ENCODE peak calls at places on chromosomes 7 and 10, in eight cellular contexts. D is breast epithelium, Z is neural progenitor cell, M is substantia nigra, G is neuronal stem cell, N is mesenchymal stem cell, J is GM23248, W is right lobe of liver. X is an unnamed sample.

GRCh38 chr7:156962897-156963296 is 13.4 kb downstream of the NOM1 start:
- DNase-seq in N (no peak), W (no peak), G (no peak), M (no peak), D (no peak), Z (no peak), J (no peak), X (no peak)

GRCh38 chr7:124085168-124085567 is 52.3 kb upstream of the TMEM229A start:
- DNase-seq in M (peak), J (no peak), Z (no peak), W (no peak), D (no peak), N (no peak), G (no peak), X (peak)

GRCh38 chr7:42097756-42098155 is 139.3 kb downstream of the GLI3 start:
- DNase-seq in Z (no peak), M (no peak), N (peak), J (peak), W (no peak), G (no peak), D (no peak), X (no peak)

GRCh38 chr7:2029936-2030335 is 202.8 kb downstream of the MAD1L1 start:
- DNase-seq in W (peak), G (no peak), M (no peak), D (no peak), N (no peak), Z (no peak), J (no peak), X (no peak)

GRCh38 chr10:43849551-43849950 is 200.9 kb upstream of the ZNF32 start:
- DNase-seq in J (no peak), N (no peak), D (no peak), W (no peak), G (no peak), Z (no peak), M (no peak), X (no peak)

GRCh38 chr7:64945481-64945756 is 42.3 kb downstream of the ZNF273 start:
- DNase-seq in N (no peak), J (no peak), Z (no peak), D (no peak), W (peak), M (no peak), G (no peak), X (no peak)

GRCh38 chr7:146844405-146844804 is 727.8 kb downstream of the CNTNAP2 start:
- DNase-seq in G (no peak), J (no peak), W (no peak), N (no peak), D (no peak), M (no peak), Z (no peak), X (no peak)

GRCh38 chr10:104328916-104329710 is 9.2 kb downstream of the ITPRIP start:
- DNase-seq in D (peak), Z (peak), W (no peak), G (peak), N (peak), J (peak), M (peak), X (peak)

GRCh38 chr7:74093671-74094223 is 10.1 kb downstream of the LIMK1 start:
- DNase-seq in D (no peak), J (no peak), G (no peak), Z (no peak), N (no peak), W (peak), M (no peak), X (no peak)

GRCh38 chr7:84729284-84729683 is 457.6 kb downstream of the SEMA3D start:
- DNase-seq in G (no peak), N (peak), J (peak), W (no peak), Z (no peak), D (no peak), M (no peak), X (no peak)

GRCh38 chr7:47405286-47405904 is 176.5 kb downstream of the TNS3 start:
- DNase-seq in N (peak), G (no peak), M (no peak), J (no peak), Z (no peak), W (no peak), D (no peak), X (no peak)

GRCh38 chr7:3082386-3082785 is 38.7 kb upstream of the CARD11 start:
- DNase-seq in Z (no peak), G (no peak), M (no peak), N (no peak), W (no peak), D (no peak), J (no peak), X (no peak)

GRCh38 chr10:91653214-91653875 is 20.5 kb upstream of the PPP1R3C start:
- DNase-seq in M (no peak), D (no peak), J (peak), Z (no peak), N (peak), W (no peak), G (no peak), X (no peak)

GRCh38 chr10:30999084-30999712 is 32.5 kb downstream of the ZNF438 start:
- DNase-seq in N (peak), M (no peak), Z (no peak), G (no peak), W (no peak), D (no peak), J (peak), X (no peak)

GRCh38 chr10:124522131-124522902 is 60.7 kb downstream of the LHPP start:
- DNase-seq in W (peak), G (no peak), D (no peak), M (no peak), J (no peak), N (no peak), Z (no peak), X (no peak)

GRCh38 chr7:111530356-111530668 is 32.0 kb downstream of the IMMP2L start:
- DNase-seq in G (no peak), N (no peak), Z (no peak), M (no peak), D (no peak), W (no peak), J (no peak), X (no peak)

GRCh38 chr7:29410981-29411380 is 152.7 kb upstream of the PRR15 start:
- DNase-seq in Z (no peak), W (no peak), D (no peak), N (no peak), G (no peak), M (no peak), J (no peak), X (no peak)

GRCh38 chr7:95608344-95609173 is 12.2 kb upstream of the PDK4 start:
- DNase-seq in J (peak), D (peak), W (peak), G (peak), M (peak), Z (peak), N (peak), X (peak)

GRCh38 chr10:8998751-8999150 is 944.3 kb downstream of the GATA3 start:
- DNase-seq in J (no peak), M (no peak), N (no peak), D (no peak), W (no peak), G (no peak), Z (no peak), X (no peak)

GRCh38 chr10:114458955-114459354 is 54.7 kb upstream of the AFAP1L2 start:
- DNase-seq in W (no peak), D (no peak), G (no peak), N (peak), J (peak), Z (peak), M (peak), X (no peak)

GRCh38 chr10:78594938-78595645 is 473.7 kb upstream of the ZMIZ1 start:
- DNase-seq in W (no peak), Z (no peak), G (no peak), N (no peak), D (no peak), J (no peak), M (no peak), X (no peak)

DNA sequence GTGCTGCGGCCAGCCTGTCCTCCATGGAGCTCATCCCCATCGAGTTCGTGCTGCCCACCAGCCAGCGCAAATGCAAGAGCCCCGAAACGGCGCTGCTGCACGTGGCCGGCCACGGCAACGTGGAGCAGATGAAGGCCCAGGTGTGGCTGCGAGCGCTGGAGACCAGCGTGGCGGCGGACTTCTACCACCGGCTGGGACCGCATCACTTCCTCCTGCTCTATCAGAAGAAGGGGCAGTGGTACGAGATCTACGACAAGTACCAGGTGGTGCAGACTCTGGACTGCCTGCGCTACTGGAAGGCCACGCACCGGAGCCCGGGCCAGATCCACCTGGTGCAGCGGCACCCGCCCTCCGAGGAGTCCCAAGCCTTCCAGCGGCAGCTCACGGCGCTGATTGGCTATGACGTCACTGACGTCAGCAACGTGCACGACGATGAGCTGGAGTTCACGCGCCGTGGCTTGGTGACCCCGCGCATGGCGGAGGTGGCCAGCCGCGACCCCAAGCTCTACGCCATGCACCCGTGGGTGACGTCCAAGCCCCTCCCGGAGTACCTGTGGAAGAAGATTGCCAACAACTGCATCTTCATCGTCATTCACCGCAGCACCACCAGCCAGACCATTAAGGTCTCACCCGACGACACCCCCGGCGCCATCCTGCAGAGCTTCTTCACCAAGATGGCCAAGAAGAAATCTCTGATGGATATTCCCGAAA is 2.7 kb downstream of the PIK3CG start:
- DNase-seq in N (no peak), M (no peak), D (no peak), G (no peak), W (peak), J (no peak), Z (no peak), X (no peak)
- H3K27ac ChIP-seq in N (no peak), M (no peak), D (no peak), G (no peak), W (no peak), J (no peak), Z (no peak), X (no peak)

GRCh38 chr10:88114368-88114767 is 250.9 kb downstream of the PTEN start:
- DNase-seq in J (peak), G (no peak), M (no peak), N (peak), D (no peak), W (peak), Z (peak), X (no peak)
- H3K27ac ChIP-seq in J (no peak), G (no peak), M (no peak), N (no peak), D (no peak), W (no peak), Z (no peak), X (no peak)

GRCh38 chr7:40717242-40717641 is 582.4 kb downstream of the SUGCT start:
- DNase-seq in M (no peak), Z (peak), D (peak), G (peak), N (peak), J (peak), W (no peak), X (no peak)
- H3K27ac ChIP-seq in M (no peak), Z (peak), D (no peak), G (peak), N (peak), J (peak), W (no peak), X (no peak)

GRCh38 chr7:151394076-151395035 is 15.5 kb downstream of the WDR86 start:
- DNase-seq in G (no peak), W (peak), J (no peak), D (no peak), Z (no peak), M (no peak), N (no peak), X (no peak)
- H3K27ac ChIP-seq in G (no peak), W (no peak), J (no peak), D (no peak), Z (no peak), M (no peak), N (no peak), X (no peak)